ENCODE peak calls at places on chromosomes 13 and 19, in four cellular contexts. N, F, A and K are unnamed samples.

GRCh38 chr13:38636756-38637155 is 50.1 kb upstream of the FREM2 start:
- DNase-seq in N (peak; percentile 21), F (no peak), A (no peak), K (no peak)

GRCh38 chr13:87777395-87777794 is 106.2 kb downstream of the SLITRK5 start:
- DNase-seq in F (no peak), N (peak; percentile 34), A (no peak), K (no peak)

GRCh38 chr13:46106839-46107371 is 2.1 kb upstream of the CPB2 start:
- DNase-seq in N (no peak), A (no peak), F (no peak), K (no peak)

GRCh38 chr13:108785844-108786243 is 156.4 kb downstream of the MYO16 start:
- DNase-seq in F (no peak), N (no peak), A (no peak), K (no peak)

GRCh38 chr13:97302611-97303010 is 80.5 kb downstream of the MBNL2 start:
- DNase-seq in N (no peak), F (no peak), A (no peak), K (no peak)

GRCh38 chr13:103009061-103009840 is 57.0 kb downstream of the SLC10A2 start:
- DNase-seq in F (no peak), A (no peak), N (no peak), K (no peak)

GRCh38 chr13:51620165-51620983 is 36.1 kb downstream of the WDFY2 start:
- DNase-seq in N (no peak), F (no peak), A (no peak), K (no peak)

GRCh38 chr19:10271543-10272086 is 695 bp downstream of the ICAM1 start:
- DNase-seq in F (peak; percentile 31), N (no peak), A (no peak), K (no peak)

GRCh38 chr13:75612354-75612753 is 23.8 kb upstream of the LMO7 start:
- DNase-seq in N (no peak), F (no peak), A (no peak), K (no peak)

GRCh38 chr19:48445256-48445605 is 552 bp upstream of the GRWD1 start:
- DNase-seq in A (peak; percentile 87), N (peak; percentile 84), F (peak; percentile 48), K (no peak)

GRCh38 chr13:27791901-27792392 is 336 bp upstream of the GSX1 start:
- DNase-seq in A (no peak), N (no peak), F (no peak), K (no peak)

GRCh38 chr13:27792393-27793218 is at the start of gene GSX1:
- DNase-seq in F (peak; percentile 71), N (peak; percentile 95), A (peak; percentile 11), K (peak; percentile 81)

GRCh38 chr13:27790523-27790922 is 1.8 kb upstream of the GSX1 start:
- DNase-seq in F (no peak), N (peak; percentile 52), A (no peak), K (no peak)

GRCh38 chr13:27789495-27790303 is 2.6 kb upstream of the GSX1 start:
- DNase-seq in F (no peak), N (peak; percentile 65), A (no peak), K (no peak)

DNA sequence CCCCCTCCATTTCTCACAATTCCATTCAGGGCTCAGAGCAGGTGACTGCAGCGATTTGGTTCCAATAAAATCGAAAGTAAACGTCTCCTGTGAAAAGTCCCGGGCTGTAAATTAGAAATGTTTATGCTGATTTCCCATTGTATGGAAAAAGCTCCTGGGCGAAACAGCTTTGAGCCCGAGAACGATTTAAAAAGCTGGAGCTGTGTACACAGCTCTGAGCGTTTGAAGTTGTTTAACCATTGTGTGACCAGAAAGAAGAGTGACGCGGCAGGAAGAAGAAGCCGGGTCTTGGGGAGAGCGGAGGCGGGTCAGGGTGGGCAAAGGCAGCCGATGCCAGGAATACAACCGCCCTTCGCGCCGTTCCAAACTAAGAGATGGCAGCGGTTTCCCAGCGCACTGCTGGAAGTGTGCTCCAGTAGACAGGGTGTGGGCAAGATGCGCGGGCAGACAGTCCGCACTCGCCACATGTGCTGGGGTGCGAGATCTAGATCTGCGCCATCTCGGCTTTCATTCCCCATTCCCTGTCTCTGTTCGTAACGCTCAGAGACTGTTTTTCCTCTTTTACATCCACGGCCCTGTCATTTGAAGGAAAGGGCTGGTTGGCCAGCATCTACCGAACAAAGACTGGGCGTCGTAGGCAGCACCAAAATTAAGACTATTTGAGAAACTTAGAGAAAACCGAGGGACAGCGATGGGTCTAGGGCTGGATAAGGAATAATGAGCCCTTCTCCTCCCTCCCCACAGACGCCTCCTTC is 960 bp upstream of the GSX1 start:
- DNase-seq in N (peak; percentile 31), F (no peak), A (no peak), K (no peak)
- H3K4me3 ChIP-seq in N (peak overlapping the region; percentile 47), F (peak overlapping the region; percentile 52), A (peak overlapping the region; percentile 15), K (peak overlapping the region; percentile 34)

GRCh38 chr19:3028305-3029069 is 593 bp downstream of the TLE2 start:
- DNase-seq in A (no peak), N (peak; percentile 79), F (no peak), K (no peak)

GRCh38 chr19:3027292-3027691 is 1.8 kb downstream of the TLE2 start:
- DNase-seq in F (no peak), N (no peak), A (no peak), K (no peak)

GRCh38 chr19:3026768-3027167 is 2.3 kb downstream of the TLE2 start:
- DNase-seq in F (no peak), A (no peak), N (no peak), K (no peak)

GRCh38 chr19:3029070-3029923 is at the start of gene TLE2:
- DNase-seq in A (no peak), N (peak; percentile 52), F (no peak), K (no peak)

GRCh38 chr19:3027981-3028304 is 1.1 kb downstream of the TLE2 start:
- DNase-seq in F (no peak), N (no peak), A (no peak), K (no peak)
- H3K4me3 ChIP-seq in F (peak overlapping the region; percentile 73), N (peak overlapping the region; percentile 76), A (no peak overlapping the region), K (peak overlapping the region; percentile 49)

GRCh38 chr13:73056054-73056962 is 2.5 kb upstream of the KLF5 start:
- DNase-seq in A (peak; percentile 61), F (no peak), N (no peak), K (no peak)

GRCh38 chr13:73058741-73059459 is at the start of gene KLF5:
- DNase-seq in F (peak; percentile 96), A (peak; percentile 77), N (peak; percentile 97), K (peak; percentile 98)

GRCh38 chr13:73059460-73060250 is 850 bp downstream of the KLF5 start:
- DNase-seq in A (no peak), N (peak; percentile 80), F (peak; percentile 36), K (peak; percentile 92)

GRCh38 chr13:73058432-73058740 is 419 bp upstream of the KLF5 start:
- DNase-seq in N (no peak), F (no peak), A (no peak), K (no peak)

GRCh38 chr13:73057284-73058025 is 1.4 kb upstream of the KLF5 start:
- DNase-seq in N (no peak), F (no peak), A (no peak), K (no peak)
- H3K4me3 ChIP-seq in N (peak overlapping the region; percentile 58), F (no peak overlapping the region), A (no peak overlapping the region), K (no peak overlapping the region)

DNA sequence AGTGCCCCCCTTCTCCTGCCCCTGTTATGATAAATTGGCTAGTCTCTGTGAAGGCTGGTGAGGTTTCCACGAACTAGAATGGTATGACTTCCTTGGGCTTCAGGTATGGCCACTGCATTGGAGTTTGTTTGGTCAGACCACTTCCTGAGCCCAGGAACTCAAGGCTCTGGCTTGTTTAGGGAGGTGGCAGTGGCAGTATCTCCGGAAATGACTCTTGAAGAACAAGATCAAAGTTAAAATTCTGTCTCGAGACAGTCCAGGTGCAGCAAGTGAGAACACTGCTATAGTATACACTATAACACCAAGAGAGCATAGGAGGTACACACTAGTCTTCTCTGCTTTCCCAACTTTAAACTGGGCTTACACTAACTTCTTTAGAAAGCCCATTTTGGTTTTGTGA is 309.1 kb downstream of the KLF12 start:
- DNase-seq in F (no peak), A (no peak), N (no peak), K (no peak)
- H3K4me3 ChIP-seq in F (no peak overlapping the region), A (no peak overlapping the region), N (no peak overlapping the region), K (no peak overlapping the region)

DNA sequence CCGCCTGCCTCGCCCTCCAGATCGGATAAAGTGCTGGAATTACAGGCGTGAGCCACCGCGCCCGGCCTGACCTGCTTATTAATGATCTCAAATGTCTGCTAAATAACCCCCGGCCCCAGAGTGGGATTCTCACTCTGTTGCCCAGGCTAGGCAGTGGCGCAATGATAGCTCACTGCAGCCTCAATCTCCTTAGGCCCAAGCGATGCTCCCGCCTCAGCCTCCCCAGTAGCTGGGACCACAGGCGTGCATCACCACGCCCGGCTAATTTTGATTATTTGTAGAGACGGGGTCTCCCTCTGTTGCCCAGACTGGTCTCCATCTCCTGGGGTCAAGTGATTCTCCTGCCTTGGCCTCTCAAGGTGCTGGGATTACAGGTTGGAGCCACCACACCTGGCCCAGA is 626 bp upstream of the ATP5F1D start:
- DNase-seq in N (no peak), A (no peak), F (no peak), K (no peak)
- H3K4me3 ChIP-seq in N (peak overlapping the region; percentile 95), A (no peak overlapping the region), F (peak overlapping the region; percentile 91), K (peak overlapping the region; percentile 97)

GRCh38 chr19:41430907-41431306 is 3.7 kb upstream of the B3GNT8 start:
- DNase-seq in N (no peak), A (no peak), F (no peak), K (no peak)

GRCh38 chr19:41427647-41428480 is 690 bp upstream of the B3GNT8 start:
- DNase-seq in N (peak; percentile 63), F (peak; percentile 61), A (no peak), K (no peak)

GRCh38 chr19:41426952-41427646 is at the start of gene B3GNT8:
- DNase-seq in F (peak; percentile 91), A (no peak), N (peak; percentile 92), K (peak; percentile 94)

GRCh38 chr19:41426116-41426841 is 895 bp downstream of the B3GNT8 start:
- DNase-seq in F (peak; percentile 25), A (no peak), N (no peak), K (no peak)

DNA sequence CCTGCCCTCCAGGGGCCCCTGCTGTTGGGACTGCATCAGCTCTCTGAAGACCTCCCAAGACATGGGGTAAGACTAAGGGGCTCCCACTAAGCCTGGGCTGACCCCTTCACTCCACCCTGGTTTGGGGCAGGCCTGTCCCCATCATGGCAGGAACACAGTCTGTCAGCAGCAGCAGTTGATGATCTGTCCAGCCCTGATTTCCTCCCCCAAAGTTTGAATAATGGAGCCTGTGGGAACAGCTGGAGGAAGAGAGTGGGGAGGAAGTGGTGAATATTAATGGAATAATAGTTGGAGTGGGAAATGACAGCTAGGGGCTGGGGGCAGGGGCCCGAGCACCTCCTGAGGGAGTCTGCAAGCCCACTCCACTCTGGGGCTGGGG is 1.3 kb upstream of the B3GNT8 start:
- DNase-seq in N (no peak), F (no peak), A (no peak), K (no peak)
- H3K4me3 ChIP-seq in N (peak overlapping the region; percentile 68), F (peak overlapping the region; percentile 38), A (no peak overlapping the region), K (peak overlapping the region; percentile 33)

DNA sequence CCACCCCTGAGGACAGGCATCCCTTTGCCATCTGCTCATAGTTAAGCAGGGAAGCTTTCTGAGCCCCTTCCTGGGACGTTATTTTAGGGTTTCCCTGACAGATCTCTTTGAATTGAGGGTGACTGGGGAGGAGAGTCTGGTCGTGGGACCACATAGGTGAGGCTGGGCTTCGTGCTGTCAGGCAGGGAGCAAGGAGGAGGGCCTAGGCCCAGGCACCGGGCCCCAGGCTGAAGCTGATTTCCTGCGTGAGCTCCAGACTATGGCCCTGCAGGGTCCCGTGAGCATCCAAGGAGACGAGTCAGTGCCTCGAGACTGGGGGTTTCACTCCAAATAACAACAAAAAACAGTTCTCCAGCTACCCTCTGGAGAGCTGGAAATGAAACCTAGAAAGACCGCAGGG is 60.4 kb downstream of the MYO9B start:
- DNase-seq in A (no peak), N (peak; percentile 37), F (no peak), K (no peak)
- H3K4me3 ChIP-seq in A (no peak overlapping the region), N (peak overlapping the region; percentile 16), F (no peak overlapping the region), K (no peak overlapping the region)